ENCODE peak calls at places on chromosomes 4 and X, in five cellular contexts. Q, V, T, L and U are unnamed samples.

GRCh38 chr4:104615926-104616325 is 121.2 kb upstream of the CXXC4 start:
- ATAC-seq in Q (no peak), V (no peak), T (no peak), L (peak; percentile 21), U (no peak)

GRCh38 chrX:5681159-5681558 is 547.5 kb downstream of the NLGN4X start:
- ATAC-seq in Q (no peak), V (no peak), T (no peak), L (no peak), U (no peak)

GRCh38 chr4:110869862-110870577 is 247.1 kb upstream of the PITX2 start:
- ATAC-seq in Q (no peak), V (no peak), T (no peak), L (no peak), U (peak; percentile 51)

GRCh38 chrX:110732274-110732673 is 63.3 kb downstream of the CHRDL1 start:
- ATAC-seq in Q (no peak), V (no peak), T (no peak), L (peak; percentile 56), U (peak; percentile 63)

GRCh38 chr4:101689220-101689619 is 101.3 kb upstream of the BANK1 start:
- ATAC-seq in Q (no peak), V (no peak), T (no peak), L (no peak), U (no peak)

GRCh38 chr4:52052475-52052780 is 1.3 kb downstream of the SPATA18 start:
- ATAC-seq in Q (no peak), V (no peak), T (peak; percentile 46), L (peak; percentile 64), U (peak; percentile 34)

GRCh38 chrX:44157293-44157692 is 184.1 kb upstream of the NDP start:
- ATAC-seq in Q (no peak), V (no peak), T (peak; percentile 36), L (no peak), U (peak; percentile 40)

GRCh38 chrX:1358793-1359476 is 22.4 kb downstream of the IL3RA start:
- ATAC-seq in Q (peak; percentile 14), V (no peak), T (no peak), L (no peak), U (no peak)

GRCh38 chrX:45449982-45450381 is 249.3 kb upstream of the DIPK2B start:
- ATAC-seq in Q (peak; percentile 81), V (no peak), T (no peak), L (no peak), U (no peak)

GRCh38 chr4:184950117-184950830 is 68.0 kb upstream of the HELT start:
- ATAC-seq in Q (no peak), V (no peak), T (no peak), L (no peak), U (no peak)

GRCh38 chr4:17336524-17336941 is 175.4 kb downstream of the QDPR start:
- ATAC-seq in Q (peak; percentile 63), V (no peak), T (no peak), L (no peak), U (peak; percentile 74)

GRCh38 chrX:153635788-153636668 is 11.0 kb upstream of the DUSP9 start:
- ATAC-seq in Q (peak; percentile 45), V (peak; percentile 77), T (no peak), L (no peak), U (no peak)

GRCh38 chr4:88604978-88605678 is 12.8 kb downstream of the HERC3 start:
- ATAC-seq in Q (no peak), V (no peak), T (no peak), L (no peak), U (no peak)

GRCh38 chrX:123807825-123808416 is 51.9 kb upstream of the XIAP start:
- ATAC-seq in Q (no peak), V (no peak), T (no peak), L (no peak), U (no peak)

GRCh38 chrX:133440081-133440796 is 24.9 kb upstream of the GPC4 start:
- ATAC-seq in Q (no peak), V (no peak), T (no peak), L (no peak), U (no peak)

GRCh38 chr4:48049483-48049882 is 32.9 kb downstream of the NIPAL1 start:
- ATAC-seq in Q (no peak), V (no peak), T (no peak), L (no peak), U (no peak)

GRCh38 chr4:48046059-48046458 is 29.5 kb downstream of the NIPAL1 start:
- ATAC-seq in Q (no peak), V (no peak), T (no peak), L (no peak), U (no peak)

GRCh38 chr4:48044298-48044697 is 27.7 kb downstream of the NIPAL1 start:
- ATAC-seq in Q (no peak), V (no peak), T (no peak), L (no peak), U (no peak)

GRCh38 chr4:48047421-48047844 is 30.9 kb downstream of the NIPAL1 start:
- ATAC-seq in Q (no peak), V (no peak), T (peak; percentile 16), L (peak; percentile 81), U (no peak)

DNA sequence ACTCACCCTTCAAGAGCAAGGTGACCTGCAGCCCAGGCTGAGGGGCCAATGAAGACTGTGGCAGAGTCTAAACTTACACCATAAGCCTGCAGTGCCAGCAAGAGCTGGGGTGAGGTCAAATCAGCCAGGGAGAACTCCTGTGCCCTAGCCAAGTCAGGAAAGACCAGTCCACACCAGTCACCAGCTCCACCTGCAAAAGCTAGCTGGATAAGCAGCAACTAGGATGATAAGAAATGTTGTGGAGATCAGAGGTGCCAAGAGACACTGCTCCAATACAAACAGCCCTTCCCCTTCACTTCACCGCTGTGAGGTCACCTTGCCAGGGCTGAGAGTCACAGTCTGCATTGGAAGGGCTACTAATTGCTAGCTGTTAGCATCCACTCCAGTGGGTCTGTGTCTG is 31.3 kb downstream of the NIPAL1 start:
- ATAC-seq in Q (no peak), V (no peak), T (no peak), L (no peak), U (no peak)
- H3K4me1 ChIP-seq in Q (no peaks in the 10 kb centered on the region), V (no peaks in the 10 kb centered on the region), T (no peaks in the 10 kb centered on the region), L (peaks cover 6% of the 10 kb centered on the region), U (no peaks in the 10 kb centered on the region)

DNA sequence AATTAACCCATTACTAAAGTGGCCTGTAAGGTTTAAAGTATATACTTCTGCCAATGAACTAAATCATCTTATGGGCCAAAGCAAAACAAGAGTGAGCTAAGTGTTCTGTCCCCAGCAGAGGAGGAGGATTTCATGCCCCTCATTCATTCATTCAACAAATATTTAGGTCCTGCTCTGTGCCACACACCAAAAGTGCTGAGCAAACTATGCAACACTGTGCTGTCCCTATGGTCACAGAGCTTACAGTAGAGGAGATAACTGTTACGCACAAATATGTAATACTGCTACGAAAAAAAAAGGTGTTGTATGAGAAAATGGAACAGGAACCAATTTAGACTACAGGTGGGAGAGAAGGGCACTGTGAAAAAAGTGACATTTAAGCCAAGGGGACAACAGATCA is 1.7 kb downstream of the SH3KBP1 start:
- ATAC-seq in Q (no peak), V (no peak), T (no peak), L (no peak), U (no peak)
- H3K4me1 ChIP-seq in Q (no peaks in the 10 kb centered on the region), V (no peaks in the 10 kb centered on the region), T (no peaks in the 10 kb centered on the region), L (peaks cover 6% of the 10 kb centered on the region), U (peaks cover 33% of the 10 kb centered on the region)

DNA sequence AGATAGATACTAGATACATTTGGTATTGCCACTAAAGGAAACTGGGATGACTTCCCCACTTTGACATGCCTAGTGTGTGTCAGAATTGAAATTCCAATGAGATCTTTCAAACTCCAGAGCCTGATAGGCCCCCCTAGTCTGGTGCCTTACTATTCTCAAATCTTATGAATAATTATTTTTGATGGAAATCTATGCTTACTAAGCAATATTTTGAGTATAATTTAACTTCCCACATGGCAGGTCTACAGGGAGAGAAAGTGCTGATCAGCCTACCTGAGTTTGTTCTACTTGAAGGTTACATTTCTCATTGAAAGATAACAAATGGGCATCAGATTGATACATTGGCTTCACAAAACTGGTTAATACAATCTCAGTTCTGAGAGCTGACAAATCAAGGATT is 415.7 kb upstream of the BOD1L1 start:
- ATAC-seq in Q (no peak), V (no peak), T (no peak), L (no peak), U (no peak)
- H3K4me1 ChIP-seq in Q (no peaks in the 10 kb centered on the region), V (no peaks in the 10 kb centered on the region), T (no peaks in the 10 kb centered on the region), L (no peaks in the 10 kb centered on the region), U (no peaks in the 10 kb centered on the region)

DNA sequence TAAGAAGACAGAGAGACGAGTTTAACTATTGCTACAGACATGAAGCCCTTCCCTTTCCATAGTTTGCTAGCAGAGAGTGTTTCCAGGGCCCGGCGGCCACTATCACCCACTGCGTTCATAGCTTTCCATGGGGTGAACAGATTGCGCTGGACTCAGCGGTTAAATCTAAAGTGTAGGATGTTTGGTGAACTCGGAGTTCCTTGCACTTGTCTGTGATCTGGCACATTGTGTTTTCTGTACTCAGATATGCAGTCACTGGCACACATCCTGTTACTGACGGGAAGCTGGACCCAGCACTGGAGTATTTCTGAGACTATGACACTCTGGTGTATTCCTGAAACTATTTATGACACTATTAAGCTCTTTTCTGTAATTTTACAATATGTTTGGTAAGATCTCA is 13.9 kb downstream of the CD99 start:
- ATAC-seq in Q (no peak), V (no peak), T (no peak), L (peak; percentile 6), U (peak; percentile 46)
- H3K4me1 ChIP-seq in Q (peaks cover 82% of the 10 kb centered on the region), V (no peaks in the 10 kb centered on the region), T (no peaks in the 10 kb centered on the region), L (peaks cover 84% of the 10 kb centered on the region), U (peaks cover 16% of the 10 kb centered on the region)

DNA sequence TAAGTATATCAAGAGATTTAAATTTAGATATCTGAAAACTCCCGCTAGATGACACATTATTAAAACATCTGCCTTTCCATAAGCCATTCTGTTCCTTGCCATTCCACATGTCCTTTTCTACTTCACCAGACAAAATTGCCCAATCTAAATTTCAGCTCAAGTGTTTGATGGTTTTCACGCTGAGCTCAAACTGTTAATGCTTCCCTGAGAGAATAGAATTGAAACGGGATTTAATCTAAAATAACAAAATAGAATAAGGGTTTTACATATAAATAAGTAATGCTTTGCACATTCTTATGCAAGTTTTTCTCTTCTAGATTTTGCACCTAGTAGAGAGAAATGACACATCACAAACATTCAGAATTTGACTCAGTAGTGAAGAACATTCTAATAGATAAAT is 764.5 kb upstream of the TENM3 start:
- ATAC-seq in Q (no peak), V (no peak), T (no peak), L (no peak), U (no peak)
- H3K4me1 ChIP-seq in Q (no peaks in the 10 kb centered on the region), V (no peaks in the 10 kb centered on the region), T (no peaks in the 10 kb centered on the region), L (no peaks in the 10 kb centered on the region), U (no peaks in the 10 kb centered on the region)

DNA sequence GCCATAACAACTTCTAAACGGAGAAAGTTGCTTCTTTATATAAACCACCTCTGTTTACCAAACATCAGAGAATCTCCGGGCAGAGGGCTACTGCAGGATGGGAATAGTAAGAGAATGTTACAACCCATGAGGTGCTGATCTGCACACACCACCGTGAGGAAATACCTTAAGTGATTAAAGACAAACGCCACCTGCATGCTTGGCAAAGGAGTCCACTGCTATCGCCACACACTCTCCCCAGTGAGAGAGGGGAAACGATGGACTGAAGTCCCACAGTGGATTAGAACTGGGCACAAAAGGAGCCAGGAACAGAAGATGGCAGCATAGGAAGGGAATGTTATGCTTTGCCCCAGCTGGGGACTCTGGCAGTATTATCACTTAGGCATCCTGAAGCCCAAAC is 15.6 kb downstream of the MAML3 start:
- ATAC-seq in Q (no peak), V (peak; percentile 42), T (no peak), L (peak; percentile 22), U (no peak)
- H3K4me1 ChIP-seq in Q (peaks cover 21% of the 10 kb centered on the region), V (peaks cover 58% of the 10 kb centered on the region), T (no peaks in the 10 kb centered on the region), L (peaks cover 31% of the 10 kb centered on the region), U (no peaks in the 10 kb centered on the region)

GRCh38 chr4:39614487-39615162 is 24.0 kb downstream of the SMIM14 start:
- ATAC-seq in Q (peak; percentile 80), V (peak; percentile 62), T (peak; percentile 79), L (no peak), U (peak; percentile 58)
- H3K4me1 ChIP-seq in Q (peaks cover 22% of the 10 kb centered on the region), V (peaks cover 77% of the 10 kb centered on the region), T (peaks cover 12% of the 10 kb centered on the region), L (no peaks in the 10 kb centered on the region), U (peaks cover 5% of the 10 kb centered on the region)